ENCODE peak calls at places on chromosomes 2 and 18, in six cellular contexts. E is Peyer's patch, L is adrenal gland, D is HepG2, H is body of pancreas, G is heart left ventricle. Y is an unnamed sample. For H3K4me1, the result is how much of the 10 kb centered on the place peaks cover.

GRCh38 chr2:206275274-206276160 is 1.1 kb downstream of the ZDBF2 start:
- DNase-seq in E (no peak), L (peak), D (no peak), H (peak), G (no peak), Y (no peak)

GRCh38 chr2:17849260-17849659 is 29.2 kb upstream of the KCNS3 start:
- DNase-seq in E (no peak), L (no peak), D (no peak), H (no peak), G (no peak), Y (no peak)

GRCh38 chr2:215430528-215431187 is 5.2 kb downstream of the FN1 start:
- DNase-seq in E (no peak), L (no peak), D (no peak), H (no peak), G (no peak), Y (no peak)

GRCh38 chr2:30541680-30542079 is 94.6 kb downstream of the LCLAT1 start:
- DNase-seq in E (no peak), L (no peak), D (no peak), H (no peak), G (no peak), Y (no peak)

GRCh38 chr2:188573453-188573852 is 281.8 kb downstream of the GULP1 start:
- DNase-seq in E (no peak), L (no peak), D (no peak), H (no peak), G (no peak), Y (no peak)

GRCh38 chr2:238286551-238286950 is 1.9 kb downstream of the PER2 start:
- DNase-seq in E (peak), L (peak), D (peak), H (peak), G (no peak), Y (no peak)

GRCh38 chr18:49924293-49924983 is 111.1 kb upstream of the ACAA2 start:
- DNase-seq in E (no peak), L (no peak), D (no peak), H (no peak), G (no peak), Y (no peak)

GRCh38 chr2:33022989-33023731 is 76.4 kb downstream of the LTBP1 start:
- DNase-seq in E (no peak), L (no peak), D (peak), H (no peak), G (no peak), Y (no peak)

GRCh38 chr2:120227111-120227991 is 4.2 kb upstream of the TMEM185B start:
- DNase-seq in E (peak), L (peak), D (peak), H (no peak), G (no peak), Y (no peak)

GRCh38 chr2:180776924-180777323 is 203.5 kb upstream of the UBE2E3 start:
- DNase-seq in E (no peak), L (no peak), D (no peak), H (no peak), G (no peak), Y (no peak)

GRCh38 chr18:77321823-77322805 is 72.5 kb downstream of the GALR1 start:
- DNase-seq in E (peak), L (no peak), D (peak), H (peak), G (no peak), Y (no peak)

GRCh38 chr2:31935370-31935769 is 75.4 kb downstream of the MEMO1 start:
- DNase-seq in E (no peak), L (no peak), D (no peak), H (no peak), G (no peak), Y (no peak)

GRCh38 chr2:61144697-61145268 is 17.2 kb upstream of the C2orf74 start:
- DNase-seq in E (peak), L (peak), D (peak), H (peak), G (peak), Y (peak)

GRCh38 chr2:177649568-177650271 is 257.1 kb downstream of the AGPS start:
- DNase-seq in E (no peak), L (no peak), D (no peak), H (no peak), G (no peak), Y (no peak)

GRCh38 chr2:76667764-76668163 is 854.4 kb downstream of the LRRTM4 start:
- DNase-seq in E (no peak), L (no peak), D (no peak), H (no peak), G (peak), Y (no peak)

GRCh38 chr2:10042301-10043161 is 819 bp upstream of the KLF11 start:
- DNase-seq in E (peak), L (peak), D (peak), H (peak), G (peak), Y (peak)

GRCh38 chr2:150438654-150439053 is 48.8 kb downstream of the RND3 start:
- DNase-seq in E (no peak), L (no peak), D (no peak), H (no peak), G (no peak), Y (no peak)

GRCh38 chr18:45684341-45685115 is 39.5 kb upstream of the SLC14A1 start:
- DNase-seq in E (no peak), L (no peak), D (no peak), H (no peak), G (no peak), Y (no peak)

GRCh38 chr2:109602617-109603188 is 11.1 kb downstream of the SEPTIN10 start:
- DNase-seq in E (no peak), L (no peak), D (no peak), H (no peak), G (no peak), Y (no peak)

GRCh38 chr18:23885750-23886149 is 128.8 kb upstream of the TTC39C start:
- DNase-seq in E (no peak), L (no peak), D (no peak), H (no peak), G (no peak), Y (no peak)

GRCh38 chr2:213225866-213226265 is 58.4 kb upstream of the SPAG16 start:
- DNase-seq in E (no peak), L (no peak), D (no peak), H (no peak), G (no peak), Y (no peak)

GRCh38 chr2:67389286-67389685 is 7.8 kb upstream of the ETAA1 start:
- DNase-seq in E (no peak), L (no peak), D (no peak), H (no peak), G (no peak), Y (no peak)

GRCh38 chr2:86021396-86022378 is 84.0 kb downstream of the POLR1A start:
- DNase-seq in E (no peak), L (no peak), D (no peak), H (peak), G (no peak), Y (no peak)
- H3K27ac ChIP-seq in E (no peak), L (no peak), D (no peak), H (no peak), G (no peak), Y (peak)

DNA sequence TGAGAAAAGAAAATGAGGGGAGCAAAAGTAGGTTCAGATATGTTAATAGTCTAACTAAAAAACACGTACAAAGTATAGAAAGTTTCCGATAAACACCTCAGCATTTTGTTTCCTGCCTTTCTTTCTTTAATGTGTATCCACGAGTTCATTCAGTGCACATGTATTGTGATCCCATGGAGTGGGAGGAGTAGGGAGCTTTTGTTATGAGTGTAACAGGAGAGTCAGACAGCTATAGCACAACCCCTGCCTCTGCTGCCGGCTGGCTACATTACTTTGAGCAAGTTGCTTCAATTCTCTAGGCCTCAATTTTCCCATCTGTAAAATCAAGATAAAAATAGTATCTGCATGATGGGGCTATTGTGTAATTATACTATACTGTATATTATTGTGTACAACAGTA is 249.2 kb upstream of the FIGN start:
- DNase-seq in E (no peak), L (no peak), D (no peak), H (no peak), G (no peak), Y (no peak)
- TF ChIP-seq POLR2A in E (no peak), L (no peak), D (no peak), H (no peak), G (no peak), Y (no peak)

GRCh38 chr18:22180722-22181121 is 11.3 kb downstream of the GATA6 start:
- DNase-seq in E (no peak), L (no peak), D (no peak), H (no peak), G (no peak), Y (peak)
- H3K4me1 ChIP-seq in E (under half), L (half or more), D (under half), H (half or more), G (half or more), Y (under half)

GRCh38 chr2:69777778-69778089 is 35.8 kb downstream of the ANXA4 start:
- DNase-seq in E (no peak), L (no peak), D (no peak), H (no peak), G (no peak), Y (no peak)

GRCh38 chr2:69774984-69775982 is 33.3 kb downstream of the ANXA4 start:
- DNase-seq in E (no peak), L (no peak), D (no peak), H (no peak), G (no peak), Y (peak)

GRCh38 chr2:69779258-69779989 is 37.5 kb downstream of the ANXA4 start:
- DNase-seq in E (peak), L (peak), D (peak), H (no peak), G (no peak), Y (no peak)

GRCh38 chr2:69780907-69781306 is 39.0 kb downstream of the ANXA4 start:
- DNase-seq in E (no peak), L (no peak), D (peak), H (no peak), G (no peak), Y (no peak)

DNA sequence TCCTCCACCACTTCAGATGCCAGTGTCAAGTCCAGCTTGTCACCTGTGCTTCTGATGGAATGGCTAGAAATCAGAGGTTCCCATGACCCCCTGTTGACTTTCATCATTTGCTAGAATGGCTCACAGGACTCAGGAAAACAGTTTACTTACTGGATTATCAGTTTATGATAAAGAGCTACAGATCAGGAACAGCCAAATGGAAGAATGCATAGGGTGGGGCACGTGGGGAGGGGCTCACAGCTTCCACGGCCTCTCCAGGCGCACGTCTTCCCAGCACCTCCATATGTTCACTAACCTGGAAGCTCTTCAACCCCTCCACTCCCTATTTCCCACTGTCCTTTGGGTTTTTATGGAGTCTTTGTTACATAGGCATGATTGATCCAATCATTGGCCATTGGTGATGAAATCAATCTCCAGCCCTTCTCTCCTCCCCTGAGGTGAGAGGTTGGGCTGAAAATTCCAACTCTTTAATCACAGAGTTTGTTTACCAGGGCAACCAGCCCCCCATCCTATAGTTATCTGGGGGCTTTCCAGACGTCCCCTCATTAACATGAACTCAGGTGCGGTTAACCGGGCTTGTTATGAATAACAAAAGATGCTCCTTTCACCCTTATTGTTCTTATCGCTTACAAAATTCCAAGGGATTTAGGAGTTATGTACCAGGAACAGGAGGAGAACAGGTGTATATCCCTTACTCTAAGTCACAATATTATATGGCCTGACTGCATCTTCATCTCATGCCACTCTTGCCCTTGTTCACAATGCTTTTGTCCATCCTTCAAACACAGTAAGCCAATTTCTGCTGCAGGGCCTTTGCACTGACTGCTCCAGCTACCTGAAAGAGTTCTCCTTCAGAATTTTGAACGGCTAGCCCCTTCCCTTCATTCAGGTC is 35.2 kb downstream of the ANXA4 start:
- DNase-seq in E (no peak), L (no peak), D (no peak), H (no peak), G (no peak), Y (no peak)
- H3K27ac ChIP-seq in E (no peak), L (no peak), D (no peak), H (peak), G (no peak), Y (no peak)

GRCh38 chr2:96148410-96149217 is 3.4 kb upstream of the DUSP2 start:
- DNase-seq in E (peak), L (peak), D (no peak), H (peak), G (peak), Y (peak)
- TF ChIP-seq POLR2A in E (no peak), L (no peak), D (no peak), H (no peak), G (no peak), Y (peak)

GRCh38 chr18:48831113-48831759 is 119.5 kb downstream of the SMAD7 start:
- DNase-seq in E (no peak), L (no peak), D (no peak), H (no peak), G (peak), Y (no peak)
- H3K4me1 ChIP-seq in E (under half), L (half or more), D (under half), H (under half), G (half or more), Y (under half)

GRCh38 chr18:29418136-29418535 is 1241.2 kb upstream of the CDH2 start:
- DNase-seq in E (no peak), L (no peak), D (no peak), H (no peak), G (no peak), Y (no peak)
- H3K27ac ChIP-seq in E (no peak), L (no peak), D (no peak), H (no peak), G (no peak), Y (no peak)

GRCh38 chr2:239397856-239398470 is 2.9 kb downstream of the HDAC4 start:
- DNase-seq in E (no peak), L (no peak), D (no peak), H (no peak), G (no peak), Y (no peak)
- TF ChIP-seq POLR2A in E (no peak), L (no peak), D (no peak), H (no peak), G (no peak), Y (no peak)

GRCh38 chr2:68762112-68762511 is 27.5 kb downstream of the ARHGAP25 start:
- DNase-seq in E (no peak), L (no peak), D (no peak), H (no peak), G (no peak), Y (no peak)

GRCh38 chr2:68765739-68766377 is 31.2 kb downstream of the ARHGAP25 start:
- DNase-seq in E (no peak), L (no peak), D (no peak), H (no peak), G (no peak), Y (peak)

GRCh38 chr2:68762665-68763064 is 28.1 kb downstream of the ARHGAP25 start:
- DNase-seq in E (no peak), L (no peak), D (no peak), H (no peak), G (no peak), Y (no peak)

GRCh38 chr2:68764781-68765385 is 30.3 kb downstream of the ARHGAP25 start:
- DNase-seq in E (no peak), L (no peak), D (no peak), H (no peak), G (no peak), Y (no peak)

DNA sequence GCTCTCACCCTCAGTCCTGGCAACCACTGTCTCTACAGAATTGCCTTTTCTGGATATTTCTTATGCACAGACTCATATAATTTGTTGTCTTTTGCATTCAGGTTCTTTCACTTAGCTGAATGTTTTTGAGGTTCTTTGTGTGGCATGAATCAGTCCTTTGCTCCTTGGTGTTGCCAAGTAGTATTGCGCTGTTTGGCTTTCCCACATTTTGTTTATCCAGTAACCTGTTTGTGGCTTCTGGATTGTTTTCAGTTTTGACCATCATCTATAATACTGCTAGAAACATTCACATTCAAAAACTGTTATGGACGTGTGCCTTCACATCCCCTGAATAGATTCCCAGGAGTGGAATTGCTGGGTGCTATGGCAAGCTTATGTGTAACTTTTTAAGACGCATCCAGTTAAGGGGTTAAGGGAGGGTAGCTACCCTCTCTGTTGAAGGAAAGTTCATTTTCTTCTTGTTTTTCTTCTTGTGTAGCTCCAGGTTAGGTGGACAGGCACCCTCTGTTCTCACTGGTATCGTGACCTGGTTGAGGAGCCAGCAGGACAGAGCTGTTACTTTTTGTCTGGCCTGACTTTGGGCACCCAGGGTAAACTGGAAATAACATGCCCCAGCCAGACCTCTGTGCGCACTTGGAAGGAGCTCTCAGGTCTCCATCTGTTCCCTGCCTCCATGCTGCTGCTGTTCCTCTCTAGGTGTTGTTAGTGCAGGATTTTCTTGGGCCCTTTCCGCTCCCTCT is 29.6 kb downstream of the ARHGAP25 start:
- DNase-seq in E (no peak), L (no peak), D (no peak), H (no peak), G (no peak), Y (no peak)
- H3K4me1 ChIP-seq in E (under half), L (half or more), D (under half), H (under half), G (under half), Y (half or more)

Y was measured in upper lobe of left lung.